ENCODE peak calls at places on chromosome 22, in six cellular contexts. T is GM12878, E is A549, M is endothelial cell of umbilical vein, Z is HepG2, R is K562. X is an unnamed sample.

GRCh38 chr22:47171441-47172221 is 409.2 kb downstream of the TBC1D22A start:
- DNase-seq in T (no peak), E (no peak), M (no peak), Z (no peak), R (no peak), X (no peak)

GRCh38 chr22:48351376-48352085 is 1476.1 kb downstream of the BRD1 start:
- DNase-seq in T (no peak), E (no peak), M (no peak), Z (no peak), R (no peak), X (no peak)

GRCh38 chr22:38872831-38873248 is 824 bp upstream of the CBX6 start:
- DNase-seq in T (no peak), E (peak; percentile 59), M (peak; percentile 34), Z (no peak), R (peak; percentile 64), X (peak; percentile 35)

GRCh38 chr22:48106215-48106614 is 1343.8 kb downstream of the TBC1D22A start:
- DNase-seq in T (no peak), E (no peak), M (no peak), Z (no peak), R (no peak), X (no peak)

GRCh38 chr22:38034278-38034882 is 22.8 kb upstream of the PICK1 start:
- DNase-seq in T (peak; percentile 15), E (peak; percentile 85), M (peak; percentile 77), Z (peak; percentile 50), R (peak; percentile 81), X (peak; percentile 96)

GRCh38 chr22:35305525-35306070 is 5.9 kb downstream of the TOM1 start:
- DNase-seq in T (no peak), E (no peak), M (no peak), Z (no peak), R (no peak), X (no peak)

GRCh38 chr22:42084874-42085273 is 5.4 kb downstream of the SMDT1 start:
- DNase-seq in T (no peak), E (no peak), M (no peak), Z (no peak), R (no peak), X (no peak)

GRCh38 chr22:40463017-40463631 is 92.7 kb downstream of the SGSM3 start:
- DNase-seq in T (peak; percentile 33), E (no peak), M (no peak), Z (no peak), R (peak; percentile 28), X (peak; percentile 89)

GRCh38 chr22:27801197-27801615 is 350 bp downstream of the MN1 start:
- DNase-seq in T (no peak), E (peak; percentile 3), M (peak; percentile 47), Z (no peak), R (no peak), X (no peak)

GRCh38 chr22:45626198-45626651 is 45.4 kb upstream of the ATXN10 start:
- DNase-seq in T (no peak), E (peak; percentile 63), M (no peak), Z (peak; percentile 55), R (no peak), X (no peak)

GRCh38 chr22:45574069-45574703 is 71.5 kb downstream of the FBLN1 start:
- DNase-seq in T (no peak), E (no peak), M (no peak), Z (no peak), R (no peak), X (peak; percentile 57)

GRCh38 chr22:48982321-48982905 is 845.3 kb downstream of the BRD1 start:
- DNase-seq in T (no peak), E (no peak), M (no peak), Z (no peak), R (no peak), X (no peak)

GRCh38 chr22:45551310-45552016 is 48.8 kb downstream of the FBLN1 start:
- DNase-seq in T (no peak), E (no peak), M (no peak), Z (no peak), R (no peak), X (peak; percentile 62)

GRCh38 chr22:27193636-27194035 is 536.2 kb downstream of the MIAT start:
- DNase-seq in T (no peak), E (no peak), M (no peak), Z (no peak), R (no peak), X (no peak)

GRCh38 chr22:38886333-38886732 is 14.3 kb upstream of the CBX6 start:
- DNase-seq in T (no peak), E (no peak), M (no peak), Z (no peak), R (no peak), X (no peak)

GRCh38 chr22:38110863-38111852 is 674 bp upstream of the BAIAP2L2 start:
- DNase-seq in T (no peak), E (peak; percentile 63), M (no peak), Z (peak; percentile 49), R (no peak), X (no peak)

GRCh38 chr22:35425971-35426800 is 26.2 kb downstream of the MCM5 start:
- DNase-seq in T (no peak), E (no peak), M (no peak), Z (no peak), R (no peak), X (no peak)

GRCh38 chr22:36966851-36967535 is 52.3 kb downstream of the TST start:
- DNase-seq in T (no peak), E (no peak), M (no peak), Z (no peak), R (no peak), X (no peak)

GRCh38 chr22:39932918-39933649 is 27.1 kb upstream of the TMA7B start:
- DNase-seq in T (no peak), E (peak; percentile 15), M (peak; percentile 23), Z (peak; percentile 29), R (peak; percentile 73), X (peak; percentile 64)

GRCh38 chr22:22395230-22395629 is 113.3 kb downstream of the ZNF280B start:
- DNase-seq in T (no peak), E (no peak), M (no peak), Z (no peak), R (peak; percentile 15), X (peak; percentile 25)

GRCh38 chr22:31952094-31952401 is 7.7 kb downstream of the YWHAH start:
- DNase-seq in T (no peak), E (no peak), M (peak; percentile 11), Z (no peak), R (no peak), X (peak; percentile 36)

GRCh38 chr22:49022816-49023160 is 804.9 kb downstream of the BRD1 start:
- DNase-seq in T (no peak), E (no peak), M (no peak), Z (no peak), R (no peak), X (no peak)

GRCh38 chr22:37032535-37033460 is 13.3 kb downstream of the MPST start:
- DNase-seq in T (no peak), E (peak; percentile 87), M (no peak), Z (peak; percentile 100), R (no peak), X (peak; percentile 87)

GRCh38 chr22:33076368-33076767 is 18.2 kb upstream of the SYN3 start:
- DNase-seq in T (no peak), E (no peak), M (no peak), Z (no peak), R (no peak), X (peak; percentile 16)

GRCh38 chr22:39375646-39376045 is 23.9 kb upstream of the TAB1 start:
- DNase-seq in T (no peak), E (no peak), M (no peak), Z (no peak), R (no peak), X (no peak)

GRCh38 chr22:30781271-30781875 is 86.7 kb downstream of the OSBP2 start:
- DNase-seq in T (no peak), E (no peak), M (no peak), Z (no peak), R (no peak), X (no peak)
- TF ChIP-seq MYC in T (no peak), E (no peak), M (no peak), Z (no peak), R (no peak), X (no peak)

GRCh38 chr22:44399196-44399837 is 86.6 kb upstream of the SHISAL1 start:
- DNase-seq in T (no peak), E (no peak), M (no peak), Z (no peak), R (no peak), X (no peak)
- H3K4me3 ChIP-seq in T (no peak overlapping the region), E (no peak overlapping the region), M (no peak overlapping the region), Z (no peak overlapping the region), R (no peak overlapping the region), X (no peak overlapping the region)

DNA sequence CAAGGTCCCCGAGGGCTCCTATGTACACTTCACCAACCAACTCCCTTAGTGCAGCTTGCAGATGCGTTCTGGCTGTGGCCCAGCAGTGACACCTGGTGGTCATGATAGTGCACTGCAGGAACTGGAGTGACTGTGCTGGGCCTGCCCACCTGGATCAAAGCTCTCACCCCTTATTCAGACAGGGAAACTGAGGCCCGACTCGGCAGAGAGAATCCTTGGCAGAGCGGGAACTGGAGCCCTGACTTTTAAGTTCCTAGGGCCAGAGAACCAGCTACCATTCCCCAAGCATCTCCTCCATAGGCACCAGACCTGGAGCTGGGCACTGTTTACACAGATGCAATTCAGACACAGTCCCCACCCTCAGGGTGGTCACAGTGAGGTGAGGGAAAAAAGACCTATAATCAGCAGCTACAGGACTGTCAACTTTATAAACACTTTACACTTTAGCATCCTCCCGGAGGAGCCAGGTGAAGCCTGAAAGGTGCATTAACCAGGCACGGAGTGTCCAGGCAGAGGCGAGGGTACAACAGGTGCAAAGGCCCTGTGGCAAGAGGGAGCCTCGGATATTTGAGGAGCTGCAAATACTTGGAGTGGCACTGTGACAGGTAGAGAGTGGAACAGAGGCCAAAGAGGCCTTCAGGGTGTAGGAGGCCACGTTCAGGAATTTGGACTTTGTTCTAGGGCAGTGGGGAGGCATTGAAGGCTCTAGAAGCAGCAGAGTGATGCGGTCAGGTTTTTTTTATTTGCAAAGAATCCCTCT is 22.0 kb downstream of the RHBDD3 start:
- DNase-seq in T (no peak), E (peak; percentile 60), M (peak; percentile 58), Z (peak; percentile 62), R (peak; percentile 63), X (peak; percentile 78)
- TF ChIP-seq CTCF in T (peak; percentile 96), E (peak; percentile 68), M (peak; percentile 97), Z (peak; percentile 98), R (peak; percentile 81), X (peak; percentile 97)

GRCh38 chr22:24033731-24034130 is 22.6 kb downstream of the CABIN1 start:
- DNase-seq in T (no peak), E (no peak), M (no peak), Z (no peak), R (no peak), X (no peak)
- TF ChIP-seq MYC in T (no peak), E (no peak), M (no peak), Z (no peak), R (no peak), X (no peak)

GRCh38 chr22:50139843-50140415 is 30.6 kb upstream of the PANX2 start:
- DNase-seq in T (no peak), E (no peak), M (no peak), Z (peak; percentile 68), R (no peak), X (peak; percentile 21)
- H3K4me3 ChIP-seq in T (no peak overlapping the region), E (no peak overlapping the region), M (no peak overlapping the region), Z (peak overlapping the region; percentile 10), R (no peak overlapping the region), X (no peak overlapping the region)